ENCODE peak calls at places on chromosomes 3 and 15, in five cellular contexts. One of them, this sample, is unnamed.

GRCh38 chr3:114567774-114568173 is 273.9 kb downstream of the TIGIT start:
- DNase-seq in GM23248: no peak
- DNase-seq in NCI-H774: no peak
- DNase-seq in HT1080: no peak
- DNase-seq in NCI-H345: peak
- DNase-seq in this sample: no peak

GRCh38 chr3:114623420-114624046 is 329.7 kb downstream of the TIGIT start:
- DNase-seq in GM23248: peak
- DNase-seq in HT1080: peak
- DNase-seq in NCI-H774: no peak
- DNase-seq in NCI-H345: no peak
- DNase-seq in this sample: peak

GRCh38 chr15:71251548-71252035 is 136.3 kb downstream of the THSD4 start:
- DNase-seq in HT1080: no peak
- DNase-seq in NCI-H345: no peak
- DNase-seq in GM23248: no peak
- DNase-seq in NCI-H774: no peak
- DNase-seq in this sample: peak

GRCh38 chr3:184965639-184966430 is 153.9 kb downstream of the VPS8 start:
- DNase-seq in NCI-H774: no peak
- DNase-seq in GM23248: no peak
- DNase-seq in HT1080: no peak
- DNase-seq in NCI-H345: no peak
- DNase-seq in this sample: no peak

GRCh38 chr3:30934208-30934550 is 39.7 kb upstream of the GADL1 start:
- DNase-seq in HT1080: peak
- DNase-seq in GM23248: peak
- DNase-seq in NCI-H774: peak
- DNase-seq in NCI-H345: peak
- DNase-seq in this sample: peak

GRCh38 chr3:129387492-129387891 is 40.9 kb downstream of the EFCAB12 start:
- DNase-seq in NCI-H774: no peak
- DNase-seq in HT1080: no peak
- DNase-seq in NCI-H345: no peak
- DNase-seq in GM23248: no peak
- DNase-seq in this sample: no peak

GRCh38 chr15:67474405-67475080 is 46.4 kb upstream of the C15orf61 start:
- DNase-seq in HT1080: no peak
- DNase-seq in NCI-H345: no peak
- DNase-seq in GM23248: no peak
- DNase-seq in NCI-H774: no peak
- DNase-seq in this sample: no peak

GRCh38 chr3:10529809-10530208 is 24.4 kb upstream of the ATP2B2 start:
- DNase-seq in HT1080: no peak
- DNase-seq in NCI-H345: no peak
- DNase-seq in GM23248: no peak
- DNase-seq in NCI-H774: no peak
- DNase-seq in this sample: no peak

GRCh38 chr3:78139166-78139565 is 1099.3 kb downstream of the ROBO2 start:
- DNase-seq in HT1080: peak
- DNase-seq in NCI-H774: no peak
- DNase-seq in GM23248: peak
- DNase-seq in NCI-H345: no peak
- DNase-seq in this sample: no peak

GRCh38 chr3:18111702-18112311 is 313.3 kb downstream of the SATB1 start:
- DNase-seq in NCI-H774: peak
- DNase-seq in HT1080: peak
- DNase-seq in NCI-H345: no peak
- DNase-seq in GM23248: peak
- DNase-seq in this sample: peak

GRCh38 chr3:34106879-34107278 is 308.4 kb downstream of the PDCD6IP start:
- DNase-seq in NCI-H774: peak
- DNase-seq in NCI-H345: peak
- DNase-seq in GM23248: peak
- DNase-seq in HT1080: peak
- DNase-seq in this sample: no peak

GRCh38 chr3:168859143-168859542 is 763.4 kb upstream of the GOLIM4 start:
- DNase-seq in NCI-H345: no peak
- DNase-seq in GM23248: no peak
- DNase-seq in NCI-H774: no peak
- DNase-seq in HT1080: no peak
- DNase-seq in this sample: no peak

GRCh38 chr3:98787181-98787580 is 24.0 kb downstream of the ST3GAL6 start:
- DNase-seq in NCI-H345: no peak
- DNase-seq in HT1080: no peak
- DNase-seq in GM23248: no peak
- DNase-seq in NCI-H774: no peak
- DNase-seq in this sample: no peak